ENCODE peak calls at places on chromosome 9, in five cellular contexts. F is HepG2, T is WTC11, O is GM23338, D is K562. I is an unnamed sample.

GRCh38 chr9:109383947-109384346 is 63.1 kb upstream of the EPB41L4B start:
- DNase-seq in F (no peak), T (no peak), O (no peak), D (no peak), I (no peak)

GRCh38 chr9:38132956-38133355 is 63.9 kb upstream of the SHB start:
- DNase-seq in F (no peak), T (no peak), O (no peak), D (no peak), I (no peak)

GRCh38 chr9:86639899-86640379 is 285.7 kb upstream of the TUT7 start:
- DNase-seq in F (no peak), T (peak; percentile 22), O (peak; percentile 29), D (no peak), I (no peak)

GRCh38 chr9:89619739-89620138 is 14.9 kb downstream of the GADD45G start:
- DNase-seq in F (no peak), T (no peak), O (no peak), D (no peak), I (no peak)

GRCh38 chr9:16133556-16134227 is 580.8 kb downstream of the CCDC171 start:
- DNase-seq in F (peak; percentile 63), T (peak; percentile 57), O (peak; percentile 95), D (peak; percentile 28), I (no peak)

GRCh38 chr9:84978761-84979160 is 309.2 kb downstream of the NTRK2 start:
- DNase-seq in F (no peak), T (no peak), O (no peak), D (no peak), I (no peak)

GRCh38 chr9:116574027-116574679 is 113.0 kb upstream of the TRIM32 start:
- DNase-seq in F (peak; percentile 88), T (no peak), O (no peak), D (no peak), I (no peak)

GRCh38 chr9:101881508-101881907 is 143.1 kb upstream of the GRIN3A start:
- DNase-seq in F (no peak), T (no peak), O (no peak), D (no peak), I (no peak)

GRCh38 chr9:107487521-107488399 is 1.8 kb downstream of the KLF4 start:
- DNase-seq in F (no peak), T (peak; percentile 75), O (peak; percentile 87), D (no peak), I (peak; percentile 84)

GRCh38 chr9:35909687-35910612 is 660 bp downstream of the SPAAR start:
- DNase-seq in F (no peak), T (no peak), O (no peak), D (no peak), I (no peak)

GRCh38 chr9:37675661-37676060 is 24.9 kb downstream of the FRMPD1 start:
- DNase-seq in F (no peak), T (no peak), O (no peak), D (no peak), I (no peak)

GRCh38 chr9:18829858-18830257 is 203.2 kb downstream of the SAXO1 start:
- DNase-seq in F (no peak), T (no peak), O (no peak), D (no peak), I (no peak)

GRCh38 chr9:104374711-104375110 is 129.4 kb upstream of the OR13F1 start:
- DNase-seq in F (no peak), T (no peak), O (no peak), D (no peak), I (no peak)

GRCh38 chr9:72292874-72293607 is 72.0 kb downstream of the ZFAND5 start:
- DNase-seq in F (no peak), T (no peak), O (no peak), D (peak; percentile 9), I (no peak)

GRCh38 chr9:116382053-116382452 is 228.5 kb downstream of the PAPPA start:
- DNase-seq in F (no peak), T (no peak), O (no peak), D (no peak), I (no peak)

GRCh38 chr9:122128432-122129343 is 30.9 kb downstream of the NDUFA8 start:
- DNase-seq in F (no peak), T (no peak), O (no peak), D (no peak), I (no peak)

GRCh38 chr9:15622596-15622995 is 69.8 kb downstream of the CCDC171 start:
- DNase-seq in F (no peak), T (no peak), O (peak; percentile 23), D (no peak), I (no peak)

GRCh38 chr9:5278486-5278885 is 26.0 kb downstream of the RLN2 start:
- DNase-seq in F (no peak), T (no peak), O (no peak), D (no peak), I (no peak)

GRCh38 chr9:126154869-126155268 is 171.8 kb upstream of the MVB12B start:
- DNase-seq in F (no peak), T (no peak), O (no peak), D (no peak), I (no peak)

GRCh38 chr9:129863059-129863690 is 27.9 kb downstream of the USP20 start:
- DNase-seq in F (no peak), T (no peak), O (no peak), D (peak; percentile 97), I (no peak)

GRCh38 chr9:5630038-5630507 is 1.2 kb downstream of the RIC1 start:
- DNase-seq in F (peak; percentile 16), T (no peak), O (peak; percentile 33), D (no peak), I (no peak)

GRCh38 chr9:132905726-132906125 is 27.0 kb downstream of the SPACA9 start:
- DNase-seq in F (no peak), T (no peak), O (no peak), D (no peak), I (no peak)

GRCh38 chr9:4334439-4334838 is 34.6 kb upstream of the GLIS3 start:
- DNase-seq in F (peak; percentile 46), T (peak; percentile 30), O (peak; percentile 71), D (no peak), I (no peak)

GRCh38 chr9:70874451-70874850 is 247.0 kb downstream of the TRPM3 start:
- DNase-seq in F (no peak), T (no peak), O (no peak), D (no peak), I (no peak)
- TF ChIP-seq CREB1 in F (no peak), T (no peak), O (no peak), D (no peak), I (no peak)

DNA sequence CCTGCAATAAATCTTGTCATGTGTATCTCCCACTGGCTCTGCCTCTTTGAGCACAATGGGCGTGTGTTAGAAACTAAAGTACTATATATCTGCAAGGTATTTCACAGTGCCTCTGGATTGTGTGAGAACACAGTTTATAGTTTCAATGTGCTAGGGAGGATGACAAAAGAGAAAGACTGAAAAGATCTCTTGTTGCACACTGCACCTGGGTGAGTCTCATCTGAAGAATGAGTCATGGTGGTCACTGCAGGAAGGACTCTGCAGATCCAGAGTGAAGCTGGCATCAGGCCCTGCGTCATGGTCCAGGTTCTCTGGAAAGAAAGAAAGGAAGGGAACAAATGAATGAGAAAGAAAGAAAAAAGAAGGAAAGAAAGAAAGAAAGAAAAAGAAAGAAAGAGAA is 20.7 kb upstream of the CTSV start:
- DNase-seq in F (no peak), T (no peak), O (no peak), D (no peak), I (no peak)
- TF ChIP-seq CREB1 in F (no peak), T (no peak), O (no peak), D (no peak), I (no peak)

GRCh38 chr9:134570151-134570621 is 71.4 kb upstream of the COL5A1 start:
- DNase-seq in F (no peak), T (no peak), O (no peak), D (no peak), I (no peak)
- TF ChIP-seq CREB1 in F (no peak), T (no peak), O (no peak), D (no peak), I (no peak)

GRCh38 chr9:112265391-112265790 is 68.0 kb downstream of the PTBP3 start:
- DNase-seq in F (no peak), T (no peak), O (no peak), D (no peak), I (no peak)

GRCh38 chr9:112261133-112261532 is 72.3 kb downstream of the PTBP3 start:
- DNase-seq in F (no peak), T (no peak), O (no peak), D (no peak), I (no peak)
- TF ChIP-seq CREB1 in F (no peak), T (no peak), O (no peak), D (no peak), I (no peak)

DNA sequence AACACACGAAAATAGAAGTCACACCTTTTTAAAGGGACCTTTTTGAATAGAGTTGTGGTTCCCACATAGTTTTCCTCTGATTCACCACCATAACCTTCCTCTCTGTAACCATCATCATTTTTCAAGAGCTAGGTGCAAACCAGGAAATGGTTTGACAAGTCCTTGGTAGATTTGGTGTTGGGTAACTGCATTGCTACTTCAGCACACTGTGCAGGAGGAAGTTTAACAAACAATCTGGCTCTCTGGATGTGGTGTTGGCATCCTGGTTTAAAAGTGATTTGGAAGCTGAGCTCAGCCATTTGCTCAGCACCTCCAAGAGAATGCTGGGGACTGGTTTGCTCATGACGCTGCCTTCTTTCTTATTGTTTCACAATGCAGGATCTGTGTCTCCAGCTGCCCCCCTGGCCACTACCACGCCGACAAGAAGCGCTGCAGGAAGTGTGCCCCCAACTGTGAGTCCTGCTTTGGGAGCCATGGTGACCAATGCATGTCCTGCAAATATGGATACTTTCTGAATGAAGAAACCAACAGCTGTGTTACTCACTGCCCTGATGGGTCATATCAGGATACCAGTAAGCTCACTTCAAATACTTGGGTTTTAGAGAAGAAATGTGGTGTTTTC is 213.1 kb downstream of the RFK start:
- DNase-seq in F (no peak), T (no peak), O (no peak), D (no peak), I (no peak)
- TF ChIP-seq CREB1 in F (no peak), T (no peak), O (no peak), D (no peak), I (no peak)

GRCh38 chr9:98590115-98590514 is 118.6 kb downstream of the GABBR2 start:
- DNase-seq in F (no peak), T (no peak), O (no peak), D (no peak), I (no peak)
- TF ChIP-seq CREB1 in F (no peak), T (no peak), O (no peak), D (no peak), I (no peak)

DNA sequence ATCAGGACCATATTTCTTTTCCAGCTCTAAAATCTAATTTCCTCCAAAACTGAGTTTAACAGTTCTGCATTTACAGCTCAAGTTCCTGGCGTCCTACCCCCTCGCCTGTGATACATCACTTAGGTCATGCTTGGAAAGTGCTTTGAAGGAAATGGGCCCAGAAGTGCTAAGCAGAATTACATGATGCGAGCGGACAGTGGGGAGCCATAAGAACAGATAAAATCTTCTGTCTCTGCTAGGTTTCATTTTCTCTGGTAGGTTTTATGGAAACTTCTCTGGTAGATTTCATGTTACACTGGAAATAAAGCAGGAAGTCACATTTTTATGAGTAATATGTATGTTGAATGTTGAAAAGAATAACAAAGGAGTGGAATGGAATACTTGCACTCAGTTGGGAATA is 138.4 kb downstream of the ZDHHC21 start:
- DNase-seq in F (no peak), T (no peak), O (no peak), D (no peak), I (no peak)
- TF ChIP-seq CREB1 in F (no peak), T (no peak), O (no peak), D (no peak), I (no peak)

DNA sequence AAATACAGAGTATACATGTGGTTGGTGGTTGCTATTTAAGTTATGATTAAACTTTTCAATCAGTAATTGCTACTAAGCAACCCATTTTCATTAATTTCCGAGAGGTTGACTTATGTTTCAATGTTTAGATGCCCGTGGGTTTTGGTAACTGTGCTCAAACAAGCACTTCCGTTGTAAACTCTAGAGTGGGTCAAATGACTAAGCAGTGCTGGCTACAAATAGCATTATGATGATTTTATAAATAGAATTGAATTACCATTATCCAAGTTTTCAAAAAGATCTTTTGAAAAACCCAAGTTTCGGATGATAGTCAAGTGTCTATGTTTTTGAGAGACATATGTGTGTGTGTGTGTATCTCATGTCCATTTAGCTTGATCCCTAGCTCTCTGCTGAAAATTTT is 2369.4 kb upstream of the ACO1 start:
- DNase-seq in F (no peak), T (no peak), O (no peak), D (no peak), I (no peak)
- TF ChIP-seq CREB1 in F (no peak), T (no peak), O (no peak), D (no peak), I (no peak)